ENCODE peak calls at places on chromosome 20, in six cellular contexts. T is esophagus muscularis mucosa, A is H1, S is GM12878, R is upper lobe of left lung, H is K562. U is an unnamed sample.

GRCh38 chr20:4472906-4473305 is 248.8 kb upstream of the PRND start:
- DNase-seq in T (no peak), A (no peak), S (no peak), H (no peak), R (no peak), U (no peak)

GRCh38 chr20:45111799-45112471 is 3.0 kb downstream of the WFDC5 start:
- DNase-seq in R (no peak), H (peak; percentile 43), T (peak; percentile 84), S (no peak), A (no peak), U (no peak)

GRCh38 chr20:56995635-56996075 is 270.8 kb downstream of the BMP7 start:
- DNase-seq in S (no peak), H (peak; percentile 60), T (no peak), R (no peak), A (peak; percentile 49), U (no peak)

GRCh38 chr20:50223321-50223995 is 32.8 kb downstream of the CEBPB start:
- DNase-seq in T (no peak), S (no peak), A (no peak), R (no peak), H (no peak), U (no peak)

GRCh38 chr20:49268600-49269365 is 9.1 kb downstream of the ZNFX1 start:
- DNase-seq in S (no peak), A (no peak), R (no peak), H (no peak), T (no peak), U (no peak)

GRCh38 chr20:6492396-6493055 is 275.0 kb upstream of the BMP2 start:
- DNase-seq in T (no peak), S (no peak), H (no peak), R (no peak), A (no peak), U (no peak)

GRCh38 chr20:38728237-38728761 is 4.0 kb downstream of the SLC32A1 start:
- DNase-seq in H (no peak), R (no peak), T (no peak), A (no peak), S (no peak), U (no peak)

GRCh38 chr20:55269913-55270312 is 735.4 kb downstream of the CBLN4 start:
- DNase-seq in S (no peak), T (no peak), A (no peak), R (no peak), H (no peak), U (no peak)

GRCh38 chr20:6698056-6698455 is 69.4 kb upstream of the BMP2 start:
- DNase-seq in A (peak; percentile 43), R (no peak), T (peak; percentile 77), H (no peak), S (no peak), U (no peak)

GRCh38 chr20:47689726-47690125 is 95.6 kb downstream of the SULF2 start:
- DNase-seq in A (no peak), T (no peak), R (no peak), S (no peak), H (no peak), U (no peak)

GRCh38 chr20:49831022-49831769 is 18.6 kb downstream of the SLC9A8 start:
- DNase-seq in T (no peak), S (no peak), A (no peak), H (no peak), R (no peak), U (no peak)

GRCh38 chr20:20814685-20815084 is 102.2 kb upstream of the RALGAPA2 start:
- DNase-seq in R (no peak), A (peak; percentile 86), T (no peak), S (no peak), H (no peak), U (no peak)

GRCh38 chr20:16530201-16530681 is 43.0 kb downstream of the KIF16B start:
- DNase-seq in S (no peak), H (no peak), T (no peak), A (no peak), R (no peak), U (peak; percentile 87)

GRCh38 chr20:53708129-53708968 is 114.7 kb upstream of the ZNF217 start:
- DNase-seq in R (no peak), S (peak; percentile 94), A (no peak), H (no peak), T (no peak), U (no peak)

GRCh38 chr20:19885981-19886665 is 128.1 kb downstream of the RIN2 start:
- DNase-seq in A (no peak), S (no peak), T (no peak), R (peak; percentile 58), H (no peak), U (peak; percentile 72)

GRCh38 chr20:21693322-21693721 is 12.1 kb upstream of the PAX1 start:
- DNase-seq in R (no peak), H (peak; percentile 53), A (no peak), S (no peak), T (no peak), U (no peak)

GRCh38 chr20:40673442-40673841 is 15.6 kb downstream of the MAFB start:
- DNase-seq in R (no peak), A (no peak), S (no peak), H (no peak), T (no peak), U (no peak)

GRCh38 chr20:58794510-58795180 is 56.1 kb downstream of the GNAS-AS1 start:
- DNase-seq in T (no peak), S (no peak), R (no peak), H (no peak), A (no peak), U (no peak)

GRCh38 chr20:57629976-57630525 is 9.8 kb upstream of the ZBP1 start:
- DNase-seq in H (no peak), T (no peak), A (no peak), R (no peak), S (no peak), U (no peak)

GRCh38 chr20:38134427-38135281 is 30.4 kb downstream of the TGM2 start:
- DNase-seq in H (peak; percentile 59), T (no peak), R (no peak), S (no peak), A (no peak), U (no peak)

GRCh38 chr20:24690408-24690807 is 221.0 kb downstream of the SYNDIG1 start:
- DNase-seq in T (no peak), R (peak; percentile 10), H (no peak), A (no peak), S (no peak), U (no peak)

GRCh38 chr20:47727170-47727880 is 58.0 kb downstream of the SULF2 start:
- DNase-seq in T (no peak), A (no peak), S (peak; percentile 81), R (peak; percentile 87), H (no peak), U (peak; percentile 62)

GRCh38 chr20:20695250-20695816 is 17.1 kb downstream of the RALGAPA2 start:
- DNase-seq in T (no peak), A (no peak), H (no peak), R (no peak), S (no peak), U (no peak)

GRCh38 chr20:39044501-39044900 is 82.4 kb downstream of the DHX35 start:
- DNase-seq in T (no peak), A (no peak), S (no peak), R (no peak), H (no peak), U (no peak)

GRCh38 chr20:17281478-17281877 is 54.6 kb downstream of the PCSK2 start:
- DNase-seq in R (peak; percentile 29), S (no peak), T (no peak), H (peak; percentile 10), A (no peak), U (no peak)

GRCh38 chr20:56429496-56429895 is 17.4 kb downstream of the CASS4 start:
- DNase-seq in T (no peak), A (no peak), S (no peak), R (peak; percentile 10), H (peak; percentile 80), U (no peak)

GRCh38 chr20:32343438-32343837 is 14.7 kb upstream of the ASXL1 start:
- DNase-seq in T (no peak), H (no peak), A (no peak), S (no peak), R (peak; percentile 50), U (no peak)

GRCh38 chr20:50588034-50588736 is 78.0 kb downstream of the PTPN1 start:
- DNase-seq in R (peak; percentile 85), H (peak; percentile 85), T (no peak), S (no peak), A (no peak), U (peak; percentile 80)

GRCh38 chr20:50054626-50055511 is 58.1 kb downstream of the UBE2V1 start:
- DNase-seq in A (no peak), H (no peak), R (no peak), S (no peak), T (no peak), U (peak; percentile 16)

GRCh38 chr20:56400001-56400640 is 7.7 kb downstream of the CSTF1 start:
- DNase-seq in A (no peak), T (no peak), R (no peak), S (peak; percentile 31), H (peak; percentile 49), U (peak; percentile 38)

GRCh38 chr20:11352041-11352440 is 565.7 kb upstream of the BTBD3 start:
- DNase-seq in A (no peak), S (no peak), R (no peak), T (no peak), H (no peak), U (no peak)

GRCh38 chr20:11355338-11355737 is 562.4 kb upstream of the BTBD3 start:
- DNase-seq in H (no peak), A (no peak), S (no peak), R (no peak), T (no peak), U (no peak)

GRCh38 chr20:11354841-11355240 is 562.9 kb upstream of the BTBD3 start:
- DNase-seq in A (no peak), S (no peak), H (no peak), R (no peak), T (no peak), U (no peak)

GRCh38 chr20:11344939-11345338 is 572.8 kb upstream of the BTBD3 start:
- DNase-seq in A (no peak), H (no peak), S (no peak), T (no peak), R (no peak), U (no peak)

GRCh38 chr20:11350126-11351005 is 567.3 kb upstream of the BTBD3 start:
- DNase-seq in T (no peak), R (peak; percentile 47), S (no peak), H (no peak), A (no peak), U (no peak)
- TF ChIP-seq POLR2AphosphoS5 in T (no peak), R (no peak), S (no peak), H (no peak), A (no peak), U (no peak)

GRCh38 chr20:61414455-61414991 is 162.5 kb downstream of the CDH4 start:
- DNase-seq in T (no peak), S (no peak), R (no peak), A (no peak), H (no peak), U (no peak)
- TF ChIP-seq EP300 in T (no peak), S (no peak), R (no peak), A (no peak), H (no peak), U (no peak)

GRCh38 chr20:36593347-36593746 is 12.2 kb upstream of the RAB5IF start:
- DNase-seq in R (no peak), T (no peak), H (no peak), A (no peak), S (no peak), U (no peak)
- TF ChIP-seq POLR2AphosphoS5 in R (no peak), T (no peak), H (no peak), A (no peak), S (no peak), U (no peak)

GRCh38 chr20:62937353-62938104 is 418 bp upstream of the GID8 start:
- DNase-seq in H (peak; percentile 92), R (peak; percentile 93), A (peak; percentile 91), S (peak; percentile 82), T (peak; percentile 99), U (peak; percentile 98)
- TF ChIP-seq EP300 in H (no peak), R (peak; percentile 67), A (no peak), S (no peak), T (no peak), U (no peak)

GRCh38 chr20:34875657-34876160 is 703 bp upstream of the ACSS2 start:
- DNase-seq in A (no peak), H (no peak), S (no peak), R (no peak), T (no peak), U (no peak)
- TF ChIP-seq POLR2AphosphoS5 in A (no peak), H (no peak), S (no peak), R (peak; percentile 74), T (no peak), U (peak; percentile 56)

U was measured in transverse colon.